ENCODE peak calls at places on chromosome 15, in ten cellular contexts. J, E, R, K, D, A, S, W, Q and P are unnamed samples.

GRCh38 chr15:28876845-28877185 is 9.0 kb upstream of the APBA2 start:
- DNase-seq in J (no peak), E (no peak), R (no peak), K (no peak), D (no peak), A (no peak), S (no peak), W (no peak), Q (no peak), P (no peak)

GRCh38 chr15:101275018-101275417 is 2.3 kb downstream of the SELENOS start:
- DNase-seq in J (no peak), E (no peak), R (no peak), K (no peak), D (no peak), A (no peak), S (no peak), W (no peak), Q (no peak), P (no peak)

GRCh38 chr15:34437687-34438086 is at the start of gene GOLGA8A:
- DNase-seq in J (peak), E (peak), R (no peak), K (peak), D (peak), A (no peak), S (peak), W (peak), Q (peak), P (peak)

GRCh38 chr15:74053497-74053896 is 28.9 kb downstream of the GOLGA6A start:
- DNase-seq in J (no peak), E (no peak), R (no peak), K (no peak), D (no peak), A (no peak), S (no peak), W (no peak), Q (no peak), P (no peak)

GRCh38 chr15:26295331-26295730 is 432.2 kb upstream of the ATP10A start:
- DNase-seq in J (no peak), E (peak), R (no peak), K (no peak), D (no peak), A (no peak), S (no peak), W (no peak), Q (no peak), P (no peak)

GRCh38 chr15:82538961-82539689 is 1.1 kb downstream of the RPS17 start:
- DNase-seq in J (peak), E (no peak), R (no peak), K (no peak), D (no peak), A (no peak), S (no peak), W (no peak), Q (no peak), P (no peak)

GRCh38 chr15:70126382-70126781 is 28.7 kb upstream of the TLE3 start:
- DNase-seq in J (no peak), E (no peak), R (no peak), K (no peak), D (no peak), A (no peak), S (no peak), W (no peak), Q (no peak), P (no peak)

GRCh38 chr15:57415559-57415958 is 39.3 kb downstream of the CGNL1 start:
- DNase-seq in J (no peak), E (no peak), R (peak), K (no peak), D (no peak), A (no peak), S (no peak), W (no peak), Q (no peak), P (no peak)

GRCh38 chr15:51536965-51537574 is 85.5 kb downstream of the DMXL2 start:
- DNase-seq in J (peak), E (no peak), R (no peak), K (no peak), D (no peak), A (peak), S (no peak), W (no peak), Q (peak), P (peak)

GRCh38 chr15:73324496-73325170 is 44.1 kb downstream of the HCN4 start:
- DNase-seq in J (no peak), E (no peak), R (no peak), K (no peak), D (no peak), A (no peak), S (no peak), W (no peak), Q (no peak), P (no peak)

GRCh38 chr15:55194246-55194645 is 2.5 kb downstream of the RSL24D1 start:
- DNase-seq in J (peak), E (no peak), R (no peak), K (no peak), D (no peak), A (no peak), S (no peak), W (no peak), Q (no peak), P (no peak)

GRCh38 chr15:78983146-78983918 is 38.5 kb upstream of the CTSH start:
- DNase-seq in J (no peak), E (no peak), R (no peak), K (no peak), D (no peak), A (no peak), S (no peak), W (no peak), Q (no peak), P (no peak)

GRCh38 chr15:101641894-101642293 is 10.3 kb downstream of the TM2D3 start:
- DNase-seq in J (peak), E (no peak), R (no peak), K (no peak), D (peak), A (peak), S (no peak), W (no peak), Q (peak), P (no peak)

GRCh38 chr15:87492321-87492720 is 764.2 kb downstream of the NTRK3 start:
- DNase-seq in J (no peak), E (no peak), R (no peak), K (no peak), D (no peak), A (no peak), S (no peak), W (no peak), Q (no peak), P (no peak)

GRCh38 chr15:57148236-57148635 is 228.1 kb upstream of the CGNL1 start:
- DNase-seq in J (no peak), E (no peak), R (no peak), K (no peak), D (no peak), A (peak), S (no peak), W (no peak), Q (no peak), P (no peak)

GRCh38 chr15:100266166-100266565 is 75.6 kb downstream of the ADAMTS17 start:
- DNase-seq in J (no peak), E (no peak), R (no peak), K (no peak), D (no peak), A (no peak), S (no peak), W (no peak), Q (no peak), P (no peak)

GRCh38 chr15:69665641-69666091 is 213.0 kb downstream of the RPLP1 start:
- DNase-seq in J (peak), E (no peak), R (no peak), K (no peak), D (no peak), A (no peak), S (no peak), W (no peak), Q (no peak), P (no peak)

GRCh38 chr15:77028451-77029165 is 33.7 kb downstream of the PSTPIP1 start:
- DNase-seq in J (no peak), E (no peak), R (no peak), K (no peak), D (no peak), A (no peak), S (no peak), W (no peak), Q (no peak), P (no peak)

GRCh38 chr15:87919064-87919463 is 337.5 kb downstream of the NTRK3 start:
- DNase-seq in J (no peak), E (no peak), R (no peak), K (no peak), D (no peak), A (no peak), S (no peak), W (no peak), Q (no peak), P (no peak)

GRCh38 chr15:63389902-63390301 is 8.3 kb upstream of the CA12 start:
- DNase-seq in J (no peak), E (peak), R (no peak), K (no peak), D (peak), A (no peak), S (no peak), W (no peak), Q (no peak), P (peak)

GRCh38 chr15:57345584-57345983 is 30.7 kb upstream of the CGNL1 start:
- DNase-seq in J (peak), E (no peak), R (no peak), K (no peak), D (no peak), A (no peak), S (peak), W (no peak), Q (no peak), P (peak)

GRCh38 chr15:76286231-76286879 is 24.9 kb downstream of the ETFA start:
- DNase-seq in J (no peak), E (no peak), R (no peak), K (no peak), D (no peak), A (no peak), S (no peak), W (no peak), Q (peak), P (no peak)

GRCh38 chr15:67922971-67923646 is 83.3 kb upstream of the RNU6-1 start:
- DNase-seq in J (no peak), E (peak), R (no peak), K (no peak), D (no peak), A (no peak), S (no peak), W (no peak), Q (no peak), P (no peak)

GRCh38 chr15:77650285-77650684 is 17.6 kb upstream of the LINGO1 start:
- DNase-seq in J (peak), E (no peak), R (no peak), K (no peak), D (no peak), A (no peak), S (no peak), W (no peak), Q (peak), P (peak)